ENCODE peak calls at places on chromosomes 6 and 20, in eight cellular contexts. P, I, C, H, S, Y, W and M are unnamed samples.
A peak's percentile ranks its signal among the peaks of the same experiment; 100 is the strongest.

GRCh38 chr6:149065658-149066556 is 251.6 kb upstream of the TAB2 start:
- DNase-seq in Y (no peak), H (no peak), S (no peak), W (no peak), C (no peak), I (no peak), P (peak; percentile 78), M (no peak)

GRCh38 chr6:31621320-31621939 is 915 bp downstream of the PRRC2A start:
- DNase-seq in P (no peak), I (no peak), S (no peak), Y (no peak), C (no peak), H (no peak), W (no peak), M (no peak)

GRCh38 chr20:61288331-61288784 is 36.3 kb downstream of the CDH4 start:
- DNase-seq in W (no peak), C (no peak), Y (no peak), I (no peak), H (no peak), P (no peak), S (no peak), M (no peak)

GRCh38 chr20:62549029-62549428 is 73.2 kb upstream of the GATA5 start:
- DNase-seq in I (no peak), S (no peak), H (no peak), P (no peak), C (no peak), Y (no peak), W (no peak), M (no peak)

GRCh38 chr6:165755583-165755982 is 92.5 kb upstream of the PDE10A start:
- DNase-seq in I (no peak), P (no peak), Y (no peak), C (peak; percentile 31), W (no peak), S (no peak), H (no peak), M (no peak)

GRCh38 chr20:38885357-38885756 is 40.9 kb upstream of the FAM83D start:
- DNase-seq in Y (no peak), H (no peak), C (no peak), S (no peak), W (no peak), P (no peak), I (no peak), M (no peak)

GRCh38 chr20:63033635-63034510 is 27.1 kb upstream of the BHLHE23 start:
- DNase-seq in I (peak; percentile 30), S (no peak), P (no peak), C (peak; percentile 37), Y (no peak), W (no peak), H (no peak), M (no peak)

GRCh38 chr6:37696841-37697735 is 595 bp downstream of the MDGA1 start:
- DNase-seq in C (no peak), Y (no peak), S (peak; percentile 42), P (peak; percentile 43), I (no peak), H (no peak), W (peak; percentile 28), M (peak; percentile 84)

GRCh38 chr20:56504373-56505005 is 20.1 kb upstream of the FAM209A start:
- DNase-seq in W (no peak), S (no peak), C (peak; percentile 64), P (peak; percentile 30), I (no peak), Y (no peak), H (no peak), M (no peak)

GRCh38 chr6:145929037-145929633 is 35.0 kb downstream of the SHPRH start:
- DNase-seq in P (peak; percentile 16), Y (peak; percentile 21), H (peak; percentile 14), W (peak; percentile 6), I (no peak), C (peak; percentile 59), S (no peak), M (no peak)

GRCh38 chr6:127971945-127972391 is 71.1 kb upstream of the THEMIS start:
- DNase-seq in I (no peak), H (peak; percentile 46), Y (no peak), S (peak; percentile 47), P (no peak), W (peak; percentile 36), C (no peak), M (no peak)

GRCh38 chr6:53982361-53983050 is 128.7 kb upstream of the MLIP start:
- DNase-seq in W (peak; percentile 61), Y (no peak), S (no peak), P (no peak), H (no peak), C (no peak), I (no peak), M (no peak)

GRCh38 chr6:100657678-100658330 is 193.1 kb upstream of the SIM1 start:
- DNase-seq in H (no peak), W (no peak), P (no peak), I (no peak), S (no peak), C (no peak), Y (no peak), M (no peak)

GRCh38 chr6:17178754-17179153 is 76.9 kb downstream of the STMND1 start:
- DNase-seq in Y (no peak), C (no peak), H (no peak), I (no peak), S (no peak), P (no peak), W (no peak), M (no peak)

GRCh38 chr20:11403711-11404110 is 514.0 kb upstream of the BTBD3 start:
- DNase-seq in P (no peak), Y (no peak), C (no peak), I (no peak), H (no peak), W (no peak), S (no peak), M (no peak)

GRCh38 chr6:108731229-108731565 is 117.0 kb upstream of the ARMC2 start:
- DNase-seq in W (no peak), I (no peak), Y (no peak), H (no peak), C (no peak), S (no peak), P (no peak), M (no peak)

GRCh38 chr6:163030980-163031379 is 303.2 kb downstream of the PACRG start:
- DNase-seq in I (no peak), C (no peak), Y (no peak), W (no peak), S (no peak), H (no peak), P (no peak), M (no peak)

GRCh38 chr6:129675669-129676472 is 34.1 kb downstream of the ARHGAP18 start:
- DNase-seq in S (no peak), W (no peak), Y (no peak), P (no peak), I (no peak), C (no peak), H (no peak), M (no peak)

GRCh38 chr6:403659-404655 is 12.4 kb downstream of the IRF4 start:
- DNase-seq in S (no peak), Y (peak; percentile 42), W (no peak), C (no peak), I (no peak), P (peak; percentile 24), H (no peak), M (no peak)

GRCh38 chr6:97947841-97948240 is 664.8 kb upstream of the MMS22L start:
- DNase-seq in W (peak; percentile 86), H (no peak), Y (no peak), S (peak; percentile 81), P (no peak), C (no peak), I (no peak), M (no peak)

GRCh38 chr6:85641916-85642773 is 541 bp downstream of the SYNCRIP start:
- DNase-seq in C (peak; percentile 68), S (peak; percentile 54), W (peak; percentile 18), I (peak; percentile 79), H (no peak), P (peak; percentile 39), Y (peak; percentile 69), M (peak; percentile 86)
- TF ChIP-seq CTCF in C (no peak), S (no peak), W (no peak), I (peak; percentile 28), H (peak; percentile 6), P (no peak), Y (no peak), M (no peak)

DNA sequence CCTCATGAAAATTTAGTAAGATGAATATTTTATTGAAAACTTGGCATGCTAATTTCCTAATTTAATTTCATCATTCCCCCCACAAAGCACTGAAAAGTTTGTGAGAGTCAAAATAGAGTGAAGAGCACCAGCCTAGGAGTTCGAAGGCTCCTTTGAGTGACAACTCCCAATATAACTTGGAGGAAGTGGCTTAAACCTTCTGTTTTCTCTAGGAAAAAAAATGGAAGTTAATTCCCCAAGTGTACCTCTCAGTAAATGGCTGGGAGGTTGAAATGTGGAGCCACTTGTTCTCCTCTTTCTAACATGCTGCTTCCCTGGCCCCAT is 107.3 kb downstream of the MAP3K7 start:
- DNase-seq in I (no peak), C (no peak), H (no peak), S (no peak), P (no peak), Y (no peak), W (no peak), M (no peak)
- TF ChIP-seq CTCF in I (no peak), C (no peak), H (no peak), S (no peak), P (no peak), Y (no peak), W (peak; percentile 49), M (no peak)

DNA sequence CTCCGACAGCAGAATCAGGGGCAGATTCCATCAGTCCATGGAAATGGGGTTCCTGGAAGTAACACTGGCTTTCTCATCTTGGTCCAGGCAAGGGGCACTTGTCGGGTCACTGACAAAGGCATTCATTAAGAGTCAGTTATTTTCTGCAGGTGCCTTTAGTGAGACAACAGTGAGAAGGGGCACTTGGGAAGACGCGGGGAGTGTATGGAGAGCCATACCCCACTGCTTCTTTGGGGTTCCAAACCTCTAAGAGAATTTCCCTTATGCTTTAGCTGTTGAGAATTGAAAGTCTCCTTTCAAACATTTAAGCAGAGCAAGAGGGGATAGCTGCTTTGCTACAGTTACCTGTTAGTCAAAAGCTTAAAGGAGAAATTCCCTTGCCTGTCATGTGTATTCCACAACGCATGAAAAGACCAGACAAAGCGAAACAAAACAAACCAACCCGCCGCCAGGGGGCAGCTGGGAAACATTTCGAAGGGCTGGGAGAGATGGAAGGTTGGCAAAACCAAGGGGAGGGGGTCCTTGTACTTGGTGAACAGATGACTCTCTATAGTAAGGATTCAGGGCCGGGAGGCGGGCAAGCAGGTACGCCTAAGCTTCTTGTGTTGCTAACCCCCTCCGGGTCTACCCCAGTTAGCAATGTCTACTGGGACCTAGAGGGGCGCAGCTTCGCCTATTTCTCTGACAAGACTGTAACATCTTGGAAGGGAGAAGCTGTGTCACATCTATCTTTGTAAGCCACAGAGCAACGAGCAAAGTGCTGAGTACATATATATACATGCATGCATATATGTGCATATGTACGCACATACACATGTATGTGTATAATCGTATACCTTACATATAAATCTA is 474.9 kb upstream of the AGPAT4 start:
- DNase-seq in Y (peak; percentile 34), I (no peak), P (no peak), S (peak; percentile 41), H (no peak), C (peak; percentile 96), W (peak; percentile 8), M (no peak)
- TF ChIP-seq CTCF in Y (no peak), I (no peak), P (peak; percentile 28), S (no peak), H (peak; percentile 17), C (peak; percentile 90), W (no peak), M (peak; percentile 58)

DNA sequence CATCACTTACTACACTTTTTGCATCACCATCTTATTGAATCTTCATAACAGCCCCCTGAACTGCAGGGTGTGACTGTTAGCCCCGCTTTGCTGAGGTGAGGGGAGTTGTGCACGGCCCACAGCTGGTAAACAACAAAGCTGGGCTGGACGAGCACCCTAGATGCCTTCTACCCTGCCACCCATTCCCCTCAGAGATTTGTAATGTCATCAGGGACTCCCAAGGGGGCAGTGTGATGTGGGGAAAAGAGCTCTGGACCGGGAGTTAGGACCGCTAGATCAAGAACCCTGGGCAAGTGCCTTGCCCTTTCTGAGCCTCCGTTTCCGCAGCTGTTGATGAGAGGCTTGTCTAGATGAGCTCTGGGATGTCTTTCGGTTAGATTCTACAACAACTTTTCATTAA is 20.9 kb downstream of the PKIG start:
- DNase-seq in Y (no peak), P (no peak), W (no peak), C (peak; percentile 60), S (no peak), H (no peak), I (peak; percentile 28), M (no peak)
- TF ChIP-seq CTCF in Y (no peak), P (peak; percentile 10), W (no peak), C (peak; percentile 41), S (no peak), H (no peak), I (no peak), M (no peak)